ENCODE peak calls at places on chromosome X, in seven cellular contexts. One of them, this sample, is unnamed.
A peak's percentile ranks its signal among the peaks of the same experiment; 100 is the strongest.

GRCh38 chrX:134431894-134432293 is 28.1 kb upstream of the HPRT1 start:
- DNase-seq in skeletal muscle cell: peak; percentile 24
- DNase-seq in M059J: peak; percentile 69
- DNase-seq in GM10248: no peak
- DNase-seq in NT2/D1: no peak
- DNase-seq in T follicular helper cell: no peak
- DNase-seq in stimulated activated CD4-positive, alpha-beta T cell treated with anti-CD3 and anti-CD28 coated beads, Interleukin-4, amount 100 ng/mL, for 1 hour: no peak
- DNase-seq in this sample: peak; percentile 18

GRCh38 chrX:153474718-153475117 is 4.3 kb upstream of the HAUS7 start:
- DNase-seq in skeletal muscle cell: no peak
- DNase-seq in M059J: peak; percentile 69
- DNase-seq in GM10248: no peak
- DNase-seq in NT2/D1: no peak
- DNase-seq in T follicular helper cell: peak; percentile 40
- DNase-seq in stimulated activated CD4-positive, alpha-beta T cell treated with anti-CD3 and anti-CD28 coated beads, Interleukin-4, amount 100 ng/mL, for 1 hour: peak; percentile 56
- DNase-seq in this sample: no peak

GRCh38 chrX:24515447-24515846 is 50.4 kb downstream of the PDK3 start:
- DNase-seq in skeletal muscle cell: no peak
- DNase-seq in M059J: no peak
- DNase-seq in GM10248: no peak
- DNase-seq in NT2/D1: no peak
- DNase-seq in T follicular helper cell: no peak
- DNase-seq in stimulated activated CD4-positive, alpha-beta T cell treated with anti-CD3 and anti-CD28 coated beads, Interleukin-4, amount 100 ng/mL, for 1 hour: no peak
- DNase-seq in this sample: no peak

GRCh38 chrX:46574337-46574940 is 874 bp downstream of the CHST7 start:
- DNase-seq in skeletal muscle cell: no peak
- DNase-seq in M059J: peak; percentile 36
- DNase-seq in GM10248: no peak
- DNase-seq in NT2/D1: no peak
- DNase-seq in T follicular helper cell: peak; percentile 18
- DNase-seq in stimulated activated CD4-positive, alpha-beta T cell treated with anti-CD3 and anti-CD28 coated beads, Interleukin-4, amount 100 ng/mL, for 1 hour: peak; percentile 29
- DNase-seq in this sample: peak; percentile 58

GRCh38 chrX:153768311-153769157 is 4.5 kb downstream of the PLXNB3 start:
- DNase-seq in skeletal muscle cell: no peak
- DNase-seq in M059J: no peak
- DNase-seq in GM10248: no peak
- DNase-seq in NT2/D1: no peak
- DNase-seq in T follicular helper cell: no peak
- DNase-seq in stimulated activated CD4-positive, alpha-beta T cell treated with anti-CD3 and anti-CD28 coated beads, Interleukin-4, amount 100 ng/mL, for 1 hour: no peak
- DNase-seq in this sample: peak; percentile 0

GRCh38 chrX:23901065-23901464 is 6.7 kb downstream of the APOO start:
- DNase-seq in skeletal muscle cell: peak; percentile 71
- DNase-seq in M059J: peak; percentile 97
- DNase-seq in GM10248: no peak
- DNase-seq in NT2/D1: no peak
- DNase-seq in T follicular helper cell: no peak
- DNase-seq in stimulated activated CD4-positive, alpha-beta T cell treated with anti-CD3 and anti-CD28 coated beads, Interleukin-4, amount 100 ng/mL, for 1 hour: no peak
- DNase-seq in this sample: peak; percentile 46

GRCh38 chrX:1292581-1293310 is 24.1 kb downstream of the CSF2RA start:
- DNase-seq in skeletal muscle cell: no peak
- DNase-seq in M059J: no peak
- DNase-seq in GM10248: no peak
- DNase-seq in NT2/D1: no peak
- DNase-seq in T follicular helper cell: no peak
- DNase-seq in stimulated activated CD4-positive, alpha-beta T cell treated with anti-CD3 and anti-CD28 coated beads, Interleukin-4, amount 100 ng/mL, for 1 hour: no peak
- DNase-seq in this sample: no peak

GRCh38 chrX:93422693-93423092 is 250.7 kb downstream of the NAP1L3 start:
- DNase-seq in skeletal muscle cell: no peak
- DNase-seq in M059J: peak; percentile 1
- DNase-seq in GM10248: peak; percentile 6
- DNase-seq in NT2/D1: peak; percentile 22
- DNase-seq in T follicular helper cell: no peak
- DNase-seq in stimulated activated CD4-positive, alpha-beta T cell treated with anti-CD3 and anti-CD28 coated beads, Interleukin-4, amount 100 ng/mL, for 1 hour: no peak
- DNase-seq in this sample: peak; percentile 2

GRCh38 chrX:97987979-97988378 is 1104.3 kb downstream of the RPA4 start:
- DNase-seq in skeletal muscle cell: no peak
- DNase-seq in M059J: peak; percentile 46
- DNase-seq in GM10248: no peak
- DNase-seq in NT2/D1: no peak
- DNase-seq in T follicular helper cell: no peak
- DNase-seq in stimulated activated CD4-positive, alpha-beta T cell treated with anti-CD3 and anti-CD28 coated beads, Interleukin-4, amount 100 ng/mL, for 1 hour: no peak
- DNase-seq in this sample: no peak

GRCh38 chrX:55713635-55714034 is 3.9 kb upstream of the RRAGB start:
- DNase-seq in skeletal muscle cell: no peak
- DNase-seq in M059J: peak; percentile 66
- DNase-seq in GM10248: no peak
- DNase-seq in NT2/D1: no peak
- DNase-seq in T follicular helper cell: no peak
- DNase-seq in stimulated activated CD4-positive, alpha-beta T cell treated with anti-CD3 and anti-CD28 coated beads, Interleukin-4, amount 100 ng/mL, for 1 hour: no peak
- DNase-seq in this sample: no peak

GRCh38 chrX:120839506-120839905 is 36.2 kb downstream of the CT47B1 start:
- DNase-seq in skeletal muscle cell: peak; percentile 20
- DNase-seq in M059J: peak; percentile 59
- DNase-seq in GM10248: no peak
- DNase-seq in NT2/D1: no peak
- DNase-seq in T follicular helper cell: no peak
- DNase-seq in stimulated activated CD4-positive, alpha-beta T cell treated with anti-CD3 and anti-CD28 coated beads, Interleukin-4, amount 100 ng/mL, for 1 hour: no peak
- DNase-seq in this sample: no peak

GRCh38 chrX:80879143-80879542 is 69.5 kb upstream of the BRWD3 start:
- DNase-seq in skeletal muscle cell: no peak
- DNase-seq in M059J: peak; percentile 4
- DNase-seq in GM10248: no peak
- DNase-seq in NT2/D1: no peak
- DNase-seq in T follicular helper cell: no peak
- DNase-seq in stimulated activated CD4-positive, alpha-beta T cell treated with anti-CD3 and anti-CD28 coated beads, Interleukin-4, amount 100 ng/mL, for 1 hour: no peak
- DNase-seq in this sample: peak; percentile 0

GRCh38 chrX:106932492-106932923 is 12.3 kb downstream of the CLDN2 start:
- DNase-seq in skeletal muscle cell: no peak
- DNase-seq in M059J: peak; percentile 56
- DNase-seq in GM10248: no peak
- DNase-seq in NT2/D1: no peak
- DNase-seq in T follicular helper cell: no peak
- DNase-seq in stimulated activated CD4-positive, alpha-beta T cell treated with anti-CD3 and anti-CD28 coated beads, Interleukin-4, amount 100 ng/mL, for 1 hour: no peak
- DNase-seq in this sample: no peak

GRCh38 chrX:154967603-154968002 is 54.9 kb downstream of the F8 start:
- DNase-seq in skeletal muscle cell: no peak
- DNase-seq in M059J: peak; percentile 82
- DNase-seq in GM10248: no peak
- DNase-seq in NT2/D1: no peak
- DNase-seq in T follicular helper cell: no peak
- DNase-seq in stimulated activated CD4-positive, alpha-beta T cell treated with anti-CD3 and anti-CD28 coated beads, Interleukin-4, amount 100 ng/mL, for 1 hour: no peak
- DNase-seq in this sample: no peak

This sample was measured in GM12865.